ENCODE peak calls at places on chromosome 21, in four cellular contexts. One of them, this sample, is unnamed.

GRCh38 chr21:16837319-16837718 is 675.5 kb upstream of the CXADR start:
- DNase-seq in CD4-positive, alpha-beta T cell: no peak
- DNase-seq in Caki2: no peak
- DNase-seq in breast epithelium: no peak
- DNase-seq in this sample: no peak

GRCh38 chr21:39381009-39381408 is 32.1 kb upstream of the HMGN1 start:
- DNase-seq in CD4-positive, alpha-beta T cell: no peak
- DNase-seq in Caki2: peak
- DNase-seq in breast epithelium: no peak
- DNase-seq in this sample: no peak

GRCh38 chr21:35850029-35850428 is 210.3 kb downstream of the SETD4 start:
- DNase-seq in CD4-positive, alpha-beta T cell: no peak
- DNase-seq in Caki2: no peak
- DNase-seq in breast epithelium: no peak
- DNase-seq in this sample: no peak

GRCh38 chr21:41367598-41368360 is 6.0 kb downstream of the MX2 start:
- DNase-seq in CD4-positive, alpha-beta T cell: no peak
- DNase-seq in Caki2: no peak
- DNase-seq in breast epithelium: peak
- DNase-seq in this sample: peak

GRCh38 chr21:45831991-45832740 is 149.4 kb upstream of the COL6A1 start:
- DNase-seq in CD4-positive, alpha-beta T cell: no peak
- DNase-seq in Caki2: no peak
- DNase-seq in breast epithelium: no peak
- DNase-seq in this sample: peak

GRCh38 chr21:38470762-38471161 is 27.5 kb downstream of the ERG start:
- DNase-seq in CD4-positive, alpha-beta T cell: no peak
- DNase-seq in Caki2: no peak
- DNase-seq in breast epithelium: no peak
- DNase-seq in this sample: no peak

GRCh38 chr21:31132574-31133242 is 94.4 kb upstream of the KRTAP19-8 start:
- DNase-seq in CD4-positive, alpha-beta T cell: peak
- DNase-seq in Caki2: no peak
- DNase-seq in breast epithelium: no peak
- DNase-seq in this sample: no peak

GRCh38 chr21:31724552-31724951 is 7.4 kb downstream of the SCAF4 start:
- DNase-seq in CD4-positive, alpha-beta T cell: no peak
- DNase-seq in Caki2: no peak
- DNase-seq in breast epithelium: no peak
- DNase-seq in this sample: no peak

GRCh38 chr21:41726970-41727783 is 39.7 kb downstream of the RIPK4 start:
- DNase-seq in CD4-positive, alpha-beta T cell: no peak
- DNase-seq in Caki2: no peak
- DNase-seq in breast epithelium: peak
- DNase-seq in this sample: peak

GRCh38 chr21:23743821-23744220 is 1863.5 kb downstream of the MRPL39 start:
- DNase-seq in CD4-positive, alpha-beta T cell: no peak
- DNase-seq in Caki2: no peak
- DNase-seq in breast epithelium: no peak
- DNase-seq in this sample: no peak

GRCh38 chr21:44082648-44083436 is 24.4 kb upstream of the PWP2 start:
- DNase-seq in CD4-positive, alpha-beta T cell: no peak
- DNase-seq in Caki2: no peak
- DNase-seq in breast epithelium: no peak
- DNase-seq in this sample: peak

GRCh38 chr21:46063734-46064680 is 33.9 kb upstream of the COL6A2 start:
- DNase-seq in CD4-positive, alpha-beta T cell: no peak
- DNase-seq in Caki2: no peak
- DNase-seq in breast epithelium: no peak
- DNase-seq in this sample: peak

GRCh38 chr21:37149411-37149810 is 76.4 kb downstream of the TTC3 start:
- DNase-seq in CD4-positive, alpha-beta T cell: no peak
- DNase-seq in Caki2: no peak
- DNase-seq in breast epithelium: no peak
- DNase-seq in this sample: no peak

GRCh38 chr21:45886610-45887026 is 95.0 kb upstream of the COL6A1 start:
- DNase-seq in CD4-positive, alpha-beta T cell: no peak
- DNase-seq in Caki2: no peak
- DNase-seq in breast epithelium: no peak
- DNase-seq in this sample: no peak